ENCODE peak calls at places on chromosome 5, in seven cellular contexts. I is endothelial cell of umbilical vein, R is SK-N-SH, U is neural progenitor cell, B is MM.1S, S is neuronal stem cell, T is H9. G is an unnamed sample. For H3K4me1, the result is how much of the 10 kb centered on the place peaks cover.

GRCh38 chr5:113142186-113142585 is 165.6 kb downstream of the DCP2 start:
- DNase-seq in I (no peak), R (no peak), U (no peak), B (no peak), S (no peak), T (no peak), G (no peak)

GRCh38 chr5:56908942-56909293 is 478 bp upstream of the SETD9 start:
- DNase-seq in I (no peak), R (no peak), U (no peak), B (no peak), S (peak), T (no peak), G (no peak)

GRCh38 chr5:109688647-109688998 is 1.1 kb upstream of the MAN2A1 start:
- DNase-seq in I (no peak), R (no peak), U (peak), B (peak), S (no peak), T (no peak), G (peak)

GRCh38 chr5:81962041-81962440 is 9.8 kb upstream of the ATG10 start:
- DNase-seq in I (no peak), R (no peak), U (no peak), B (no peak), S (no peak), T (no peak), G (no peak)

GRCh38 chr5:1465117-1465516 is 19.9 kb upstream of the SLC6A3 start:
- DNase-seq in I (no peak), R (no peak), U (no peak), B (no peak), S (no peak), T (no peak), G (no peak)

GRCh38 chr5:147509041-147509709 is 693 bp downstream of the DPYSL3 start:
- DNase-seq in I (no peak), R (peak), U (peak), B (no peak), S (peak), T (peak), G (no peak)

GRCh38 chr5:5198815-5199214 is 58.7 kb downstream of the ADAMTS16 start:
- DNase-seq in I (no peak), R (no peak), U (no peak), B (no peak), S (no peak), T (no peak), G (no peak)

GRCh38 chr5:78638423-78638822 is 10.1 kb downstream of the LHFPL2 start:
- DNase-seq in I (peak), R (peak), U (peak), B (no peak), S (peak), T (no peak), G (no peak)

GRCh38 chr5:58714046-58714445 is 131.2 kb downstream of the RAB3C start:
- DNase-seq in I (no peak), R (no peak), U (no peak), B (no peak), S (no peak), T (no peak), G (no peak)

GRCh38 chr5:372556-372910 is 51.0 kb downstream of the AHRR start:
- DNase-seq in I (no peak), R (peak), U (no peak), B (no peak), S (no peak), T (peak), G (no peak)

DNA sequence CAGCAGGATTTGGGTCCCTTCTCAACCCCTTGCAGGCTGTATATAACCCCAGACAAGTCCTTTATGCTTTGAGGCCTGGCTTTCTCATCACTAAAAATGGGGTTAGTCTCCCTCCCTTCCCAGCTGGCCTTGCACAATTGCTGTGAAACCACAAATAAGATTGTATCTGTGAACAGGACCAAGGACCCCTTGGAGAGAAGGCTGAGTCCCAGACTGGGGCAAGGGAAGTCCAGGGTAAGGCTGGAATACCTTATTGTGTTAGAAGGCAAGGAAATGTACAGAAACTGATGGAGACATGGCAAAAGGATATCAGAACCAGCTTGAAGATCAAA is 11.4 kb downstream of the MACROH2A1 start:
- DNase-seq in I (no peak), R (no peak), U (no peak), B (no peak), S (no peak), T (no peak), G (no peak)
- H3K9ac ChIP-seq in I (no peak), R (peak), U (no peak), B (no peak), S (no peak), T (no peak), G (no peak)

GRCh38 chr5:168528521-168529360 is at the start of gene FBLL1:
- DNase-seq in I (peak), R (peak), U (peak), B (no peak), S (peak), T (peak), G (no peak)
- H3K4me2 ChIP-seq in I (no peak), R (peak), U (peak), B (no peak), S (peak), T (peak), G (no peak)

GRCh38 chr5:139668064-139668880 is 20.1 kb downstream of the CXXC5 start:
- DNase-seq in I (peak), R (peak), U (peak), B (peak), S (no peak), T (no peak), G (no peak)
- H3K4me1 ChIP-seq in I (under half), R (half or more), U (under half), B (under half), S (under half), T (under half), G (under half)

GRCh38 chr5:157718529-157718928 is 12.7 kb upstream of the THG1L start:
- DNase-seq in I (peak), R (peak), U (peak), B (peak), S (no peak), T (no peak), G (peak)
- H3K9ac ChIP-seq in I (no peak), R (peak), U (no peak), B (no peak), S (no peak), T (no peak), G (no peak)